ENCODE peak calls at places on chromosomes 3 and 15, in five cellular contexts. One of them, this sample, is unnamed.
A peak's percentile ranks its signal among the peaks of the same experiment; 100 is the strongest.

GRCh38 chr3:23949784-23950183 is 4.7 kb downstream of the NR1D2 start:
- DNase-seq in cardiac muscle cell: peak; percentile 82
- DNase-seq in pancreas: no peak
- DNase-seq in A673: peak; percentile 7
- DNase-seq in mammary epithelial cell: no peak
- DNase-seq in this sample: peak; percentile 24

GRCh38 chr15:74175271-74176191 is 2.0 kb downstream of the ISLR start:
- DNase-seq in cardiac muscle cell: no peak
- DNase-seq in pancreas: no peak
- DNase-seq in A673: no peak
- DNase-seq in mammary epithelial cell: no peak
- DNase-seq in this sample: no peak

GRCh38 chr3:52062499-52062898 is 6.1 kb upstream of the DUSP7 start:
- DNase-seq in cardiac muscle cell: no peak
- DNase-seq in pancreas: no peak
- DNase-seq in A673: no peak
- DNase-seq in mammary epithelial cell: peak; percentile 99
- DNase-seq in this sample: peak; percentile 69

GRCh38 chr3:161420746-161421145 is 49.4 kb upstream of the SPTSSB start:
- DNase-seq in cardiac muscle cell: no peak
- DNase-seq in pancreas: no peak
- DNase-seq in A673: no peak
- DNase-seq in mammary epithelial cell: peak; percentile 69
- DNase-seq in this sample: no peak

GRCh38 chr3:171718493-171719205 is 91.6 kb downstream of the PLD1 start:
- DNase-seq in cardiac muscle cell: no peak
- DNase-seq in pancreas: no peak
- DNase-seq in A673: no peak
- DNase-seq in mammary epithelial cell: no peak
- DNase-seq in this sample: no peak

GRCh38 chr15:86494475-86494874 is 414.8 kb downstream of the AGBL1 start:
- DNase-seq in cardiac muscle cell: no peak
- DNase-seq in pancreas: no peak
- DNase-seq in A673: no peak
- DNase-seq in mammary epithelial cell: no peak
- DNase-seq in this sample: no peak

GRCh38 chr3:56219894-56220805 is 248.1 kb downstream of the ERC2 start:
- DNase-seq in cardiac muscle cell: no peak
- DNase-seq in pancreas: no peak
- DNase-seq in A673: no peak
- DNase-seq in mammary epithelial cell: no peak
- DNase-seq in this sample: no peak

GRCh38 chr3:15501126-15501525 is 20.4 kb downstream of the COLQ start:
- DNase-seq in cardiac muscle cell: peak; percentile 44
- DNase-seq in pancreas: no peak
- DNase-seq in A673: no peak
- DNase-seq in mammary epithelial cell: no peak
- DNase-seq in this sample: no peak

GRCh38 chr15:69591905-69592508 is 139.4 kb downstream of the RPLP1 start:
- DNase-seq in cardiac muscle cell: no peak
- DNase-seq in pancreas: peak; percentile 41
- DNase-seq in A673: no peak
- DNase-seq in mammary epithelial cell: peak; percentile 19
- DNase-seq in this sample: no peak

GRCh38 chr3:44942202-44942921 is 33.6 kb downstream of the ZDHHC3 start:
- DNase-seq in cardiac muscle cell: no peak
- DNase-seq in pancreas: no peak
- DNase-seq in A673: no peak
- DNase-seq in mammary epithelial cell: peak; percentile 71
- DNase-seq in this sample: no peak

GRCh38 chr3:69294014-69294771 is 91.7 kb downstream of the FRMD4B start:
- DNase-seq in cardiac muscle cell: peak; percentile 47
- DNase-seq in pancreas: no peak
- DNase-seq in A673: peak; percentile 4
- DNase-seq in mammary epithelial cell: peak; percentile 98
- DNase-seq in this sample: peak; percentile 20

GRCh38 chr15:90006217-90007088 is 5.3 kb downstream of the ZNF710 start:
- DNase-seq in cardiac muscle cell: no peak
- DNase-seq in pancreas: no peak
- DNase-seq in A673: no peak
- DNase-seq in mammary epithelial cell: no peak
- DNase-seq in this sample: no peak

GRCh38 chr3:45092132-45093031 is 53.8 kb downstream of the CDCP1 start:
- DNase-seq in cardiac muscle cell: no peak
- DNase-seq in pancreas: no peak
- DNase-seq in A673: no peak
- DNase-seq in mammary epithelial cell: peak; percentile 94
- DNase-seq in this sample: no peak

GRCh38 chr3:77411990-77412389 is 372.1 kb downstream of the ROBO2 start:
- DNase-seq in cardiac muscle cell: no peak
- DNase-seq in pancreas: no peak
- DNase-seq in A673: no peak
- DNase-seq in mammary epithelial cell: no peak
- DNase-seq in this sample: no peak

GRCh38 chr3:68007621-68008226 is 353.3 kb upstream of the SUCLG2 start:
- DNase-seq in cardiac muscle cell: peak; percentile 41
- DNase-seq in pancreas: peak; percentile 2
- DNase-seq in A673: no peak
- DNase-seq in mammary epithelial cell: no peak
- DNase-seq in this sample: no peak

GRCh38 chr15:35092846-35093245 is 7.8 kb upstream of the NANOGP8 start:
- DNase-seq in cardiac muscle cell: no peak
- DNase-seq in pancreas: no peak
- DNase-seq in A673: no peak
- DNase-seq in mammary epithelial cell: no peak
- DNase-seq in this sample: no peak

GRCh38 chr3:183427206-183428139 is 946 bp downstream of the MCF2L2 start:
- DNase-seq in cardiac muscle cell: peak; percentile 36
- DNase-seq in pancreas: no peak
- DNase-seq in A673: no peak
- DNase-seq in mammary epithelial cell: no peak
- DNase-seq in this sample: no peak

GRCh38 chr15:79593119-79593869 is 161.2 kb downstream of the MINAR1 start:
- DNase-seq in cardiac muscle cell: peak; percentile 14
- DNase-seq in pancreas: no peak
- DNase-seq in A673: peak; percentile 10
- DNase-seq in mammary epithelial cell: no peak
- DNase-seq in this sample: no peak

GRCh38 chr15:82371649-82372048 is 22.4 kb upstream of the GOLGA6L10 start:
- DNase-seq in cardiac muscle cell: no peak
- DNase-seq in pancreas: no peak
- DNase-seq in A673: no peak
- DNase-seq in mammary epithelial cell: no peak
- DNase-seq in this sample: no peak

GRCh38 chr15:42313463-42313862 is 40.2 kb upstream of the TMEM87A start:
- DNase-seq in cardiac muscle cell: peak; percentile 10
- DNase-seq in pancreas: no peak
- DNase-seq in A673: no peak
- DNase-seq in mammary epithelial cell: no peak
- DNase-seq in this sample: no peak

GRCh38 chr15:42319206-42319605 is 40.1 kb upstream of the CAPN3 start:
- DNase-seq in cardiac muscle cell: no peak
- DNase-seq in pancreas: no peak
- DNase-seq in A673: no peak
- DNase-seq in mammary epithelial cell: no peak
- DNase-seq in this sample: no peak

GRCh38 chr15:42314818-42315217 is 41.6 kb upstream of the TMEM87A start:
- DNase-seq in cardiac muscle cell: no peak
- DNase-seq in pancreas: no peak
- DNase-seq in A673: no peak
- DNase-seq in mammary epithelial cell: no peak
- DNase-seq in this sample: no peak

DNA sequence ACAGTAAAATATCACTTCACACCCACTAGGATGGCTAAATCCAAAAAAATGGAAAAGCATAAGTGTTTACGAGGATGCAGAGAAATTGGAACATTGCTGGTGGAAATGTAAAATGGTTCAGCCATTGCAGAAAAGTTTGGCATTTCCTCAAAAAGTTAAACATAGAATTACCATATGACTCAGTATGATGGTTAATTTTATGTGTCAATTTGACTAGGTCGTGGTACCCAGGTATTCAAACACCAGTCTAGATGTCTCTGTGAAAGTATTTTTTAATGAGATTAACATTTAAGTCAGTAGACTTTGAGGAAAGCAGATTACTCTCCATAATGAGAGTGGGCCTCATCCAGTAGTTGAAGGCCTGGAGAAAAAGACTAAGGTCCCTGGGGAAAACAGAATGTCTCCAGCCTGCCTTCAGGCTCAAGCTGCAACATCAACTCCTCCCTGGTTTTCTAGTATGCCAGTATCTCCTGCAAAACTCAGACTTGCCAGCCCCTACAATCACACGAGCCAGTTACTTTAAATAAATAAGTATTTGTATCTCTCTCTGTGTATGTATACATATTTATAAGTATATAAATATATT is 42.3 kb upstream of the TMEM87A start:
- DNase-seq in cardiac muscle cell: no peak
- DNase-seq in pancreas: no peak
- DNase-seq in A673: peak; percentile 75
- DNase-seq in mammary epithelial cell: no peak
- DNase-seq in this sample: no peak
- TF ChIP-seq CTCF in cardiac muscle cell: no peak
- TF ChIP-seq CTCF in pancreas: no peak
- TF ChIP-seq CTCF in A673: no peak
- TF ChIP-seq CTCF in mammary epithelial cell: no peak
- TF ChIP-seq CTCF in this sample: no peak

GRCh38 chr3:127637546-127637945 is 8.6 kb downstream of the PODXL2 start:
- DNase-seq in cardiac muscle cell: no peak
- DNase-seq in pancreas: no peak
- DNase-seq in A673: no peak
- DNase-seq in mammary epithelial cell: no peak
- DNase-seq in this sample: no peak
- TF ChIP-seq CTCF in cardiac muscle cell: no peak
- TF ChIP-seq CTCF in pancreas: no peak
- TF ChIP-seq CTCF in A673: no peak
- TF ChIP-seq CTCF in mammary epithelial cell: no peak
- TF ChIP-seq CTCF in this sample: no peak

GRCh38 chr3:95508124-95508523 is 1306.3 kb upstream of the EPHA6 start:
- DNase-seq in cardiac muscle cell: no peak
- DNase-seq in pancreas: no peak
- DNase-seq in A673: no peak
- DNase-seq in mammary epithelial cell: no peak
- DNase-seq in this sample: peak; percentile 2

GRCh38 chr3:95514260-95514659 is 1300.1 kb upstream of the EPHA6 start:
- DNase-seq in cardiac muscle cell: no peak
- DNase-seq in pancreas: no peak
- DNase-seq in A673: no peak
- DNase-seq in mammary epithelial cell: no peak
- DNase-seq in this sample: no peak

DNA sequence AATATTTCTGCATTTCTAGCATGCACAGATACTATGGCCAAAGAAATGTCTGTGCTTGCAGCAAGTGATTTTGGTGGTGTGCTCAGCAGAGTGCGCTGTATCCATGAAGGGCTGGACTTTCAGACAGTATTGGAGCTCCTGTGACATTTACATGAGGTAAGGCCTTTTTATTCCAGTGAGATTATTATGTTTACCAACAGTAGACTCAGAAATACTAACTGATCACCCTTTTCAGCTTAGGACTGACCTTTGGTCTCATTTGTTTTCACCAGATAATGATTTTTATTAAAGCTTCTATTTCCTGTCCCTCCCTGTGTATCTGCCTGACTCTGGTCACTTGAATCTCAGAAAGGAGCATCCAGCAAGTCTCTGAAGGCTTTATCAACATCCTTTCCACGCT is 1302.5 kb upstream of the EPHA6 start:
- DNase-seq in cardiac muscle cell: no peak
- DNase-seq in pancreas: no peak
- DNase-seq in A673: no peak
- DNase-seq in mammary epithelial cell: no peak
- DNase-seq in this sample: no peak
- TF ChIP-seq CTCF in cardiac muscle cell: no peak
- TF ChIP-seq CTCF in pancreas: no peak
- TF ChIP-seq CTCF in A673: no peak
- TF ChIP-seq CTCF in mammary epithelial cell: no peak
- TF ChIP-seq CTCF in this sample: no peak

DNA sequence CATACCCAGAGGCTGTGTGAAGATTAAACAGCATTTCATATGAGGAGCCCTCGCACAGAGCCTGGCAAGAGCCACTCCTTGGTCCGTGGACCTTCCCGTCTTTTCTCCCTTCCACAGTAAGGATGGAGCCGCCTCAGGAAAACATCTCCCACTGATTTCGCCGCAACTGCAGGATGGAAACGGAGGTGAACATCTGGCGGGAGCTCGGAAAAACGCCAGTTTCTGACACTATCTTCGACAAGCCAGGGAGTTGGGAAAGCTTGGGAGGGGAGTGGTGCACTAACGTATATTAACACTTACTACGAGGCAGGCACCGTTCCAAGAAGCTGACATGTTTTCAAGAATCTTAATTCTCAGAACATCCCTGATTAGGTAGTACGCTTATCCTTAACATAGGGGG is 157.9 kb downstream of the XXYLT1 start:
- DNase-seq in cardiac muscle cell: no peak
- DNase-seq in pancreas: no peak
- DNase-seq in A673: no peak
- DNase-seq in mammary epithelial cell: no peak
- DNase-seq in this sample: no peak
- TF ChIP-seq CTCF in cardiac muscle cell: no peak
- TF ChIP-seq CTCF in pancreas: no peak
- TF ChIP-seq CTCF in A673: no peak
- TF ChIP-seq CTCF in mammary epithelial cell: no peak
- TF ChIP-seq CTCF in this sample: no peak

GRCh38 chr15:25683415-25683814 is 179.7 kb downstream of the ATP10A start:
- DNase-seq in cardiac muscle cell: no peak
- DNase-seq in pancreas: no peak
- DNase-seq in A673: no peak
- DNase-seq in mammary epithelial cell: no peak
- DNase-seq in this sample: no peak

GRCh38 chr15:25685216-25685569 is 177.9 kb downstream of the ATP10A start:
- DNase-seq in cardiac muscle cell: no peak
- DNase-seq in pancreas: no peak
- DNase-seq in A673: no peak
- DNase-seq in mammary epithelial cell: no peak
- DNase-seq in this sample: no peak

GRCh38 chr15:25682349-25682748 is 180.8 kb downstream of the ATP10A start:
- DNase-seq in cardiac muscle cell: no peak
- DNase-seq in pancreas: no peak
- DNase-seq in A673: no peak
- DNase-seq in mammary epithelial cell: no peak
- DNase-seq in this sample: no peak

GRCh38 chr15:25684521-25685215 is 178.5 kb downstream of the ATP10A start:
- DNase-seq in cardiac muscle cell: no peak
- DNase-seq in pancreas: no peak
- DNase-seq in A673: no peak
- DNase-seq in mammary epithelial cell: no peak
- DNase-seq in this sample: no peak

DNA sequence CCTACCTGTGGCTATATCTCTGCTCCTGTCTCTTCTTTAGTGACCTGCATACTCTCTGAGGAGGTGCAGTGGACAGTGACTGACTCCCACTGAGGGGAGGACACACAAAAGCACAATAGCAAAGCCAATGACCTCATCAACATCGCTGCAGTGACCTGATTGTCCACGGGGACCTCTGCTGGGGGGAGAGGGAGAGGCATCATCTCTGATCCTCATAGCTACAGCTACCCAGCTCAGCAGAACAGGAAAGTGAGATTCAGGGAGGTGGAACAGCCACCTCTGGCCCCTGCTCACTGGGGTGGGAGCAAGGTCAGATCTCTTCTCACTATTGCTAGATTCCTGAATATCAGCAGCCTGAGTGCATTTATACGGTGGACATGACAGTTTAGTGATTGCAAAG is 179.2 kb downstream of the ATP10A start:
- DNase-seq in cardiac muscle cell: no peak
- DNase-seq in pancreas: no peak
- DNase-seq in A673: no peak
- DNase-seq in mammary epithelial cell: no peak
- DNase-seq in this sample: no peak
- TF ChIP-seq CTCF in cardiac muscle cell: peak; percentile 4
- TF ChIP-seq CTCF in pancreas: no peak
- TF ChIP-seq CTCF in A673: no peak
- TF ChIP-seq CTCF in mammary epithelial cell: no peak
- TF ChIP-seq CTCF in this sample: no peak

This sample was measured in GM10248.